ENCODE peak calls at places on chromosomes 16 and 17, in four cellular contexts. Y is H1, U is mesenchymal stem cell, I is H9. X is an unnamed sample.

GRCh38 chr17:21199856-21200255 is 14.1 kb downstream of the TMEM11 start:
- DNase-seq in Y (no peak), U (no peak), I (peak), X (no peak)

GRCh38 chr17:10327640-10328039 is 45.2 kb downstream of the MYH13 start:
- DNase-seq in Y (peak), U (peak), I (peak), X (peak)

GRCh38 chr17:6574689-6575595 is 18.6 kb upstream of the PITPNM3 start:
- DNase-seq in Y (no peak), U (peak), I (no peak), X (no peak)

GRCh38 chr16:3618782-3619166 is 7.4 kb upstream of the SLX4 start:
- DNase-seq in Y (no peak), U (peak), I (no peak), X (no peak)

GRCh38 chr16:57479422-57480126 is 6.7 kb downstream of the DOK4 start:
- DNase-seq in Y (peak), U (peak), I (peak), X (no peak)

GRCh38 chr16:49756971-49757743 is 98.8 kb downstream of the ZNF423 start:
- DNase-seq in Y (no peak), U (peak), I (no peak), X (no peak)

GRCh38 chr17:74647871-74648672 is 24.5 kb upstream of the CD300E start:
- DNase-seq in Y (no peak), U (no peak), I (no peak), X (no peak)

GRCh38 chr17:73768691-73769090 is 124.4 kb upstream of the SDK2 start:
- DNase-seq in Y (no peak), U (no peak), I (no peak), X (no peak)

GRCh38 chr17:62058611-62059010 is 6.5 kb downstream of the MED13 start:
- DNase-seq in Y (no peak), U (no peak), I (no peak), X (no peak)

GRCh38 chr17:60557805-60558204 is 31.8 kb upstream of the APPBP2 start:
- DNase-seq in Y (no peak), U (no peak), I (no peak), X (no peak)

GRCh38 chr17:2198917-2199316 is 104.7 kb downstream of the SMG6 start:
- DNase-seq in Y (no peak), U (no peak), I (no peak), X (no peak)

GRCh38 chr17:5821813-5822212 is 237.5 kb upstream of the NLRP1 start:
- DNase-seq in Y (no peak), U (peak), I (peak), X (no peak)

GRCh38 chr17:19377602-19378415 is 489 bp upstream of the MAPK7 start:
- DNase-seq in Y (peak), U (peak), I (peak), X (peak)

GRCh38 chr16:8595783-8596182 is 5.5 kb upstream of the TMEM114 start:
- DNase-seq in Y (no peak), U (no peak), I (no peak), X (no peak)

GRCh38 chr16:21339927-21340326 is 61.8 kb upstream of the CRYM start:
- DNase-seq in Y (no peak), U (no peak), I (no peak), X (no peak)

GRCh38 chr16:31179747-31180458 is at the start of gene FUS:
- DNase-seq in Y (no peak), U (peak), I (peak), X (peak)
- H2BK12ac ChIP-seq in Y (peak), U (peak), I (no peak), X (no peak)

GRCh38 chr17:79180358-79181005 is 105.9 kb downstream of the ENGASE start:
- DNase-seq in Y (no peak), U (no peak), I (no peak), X (no peak)
- H2BK15ac ChIP-seq in Y (no peak), U (no peak), I (no peak), X (no peak)

DNA sequence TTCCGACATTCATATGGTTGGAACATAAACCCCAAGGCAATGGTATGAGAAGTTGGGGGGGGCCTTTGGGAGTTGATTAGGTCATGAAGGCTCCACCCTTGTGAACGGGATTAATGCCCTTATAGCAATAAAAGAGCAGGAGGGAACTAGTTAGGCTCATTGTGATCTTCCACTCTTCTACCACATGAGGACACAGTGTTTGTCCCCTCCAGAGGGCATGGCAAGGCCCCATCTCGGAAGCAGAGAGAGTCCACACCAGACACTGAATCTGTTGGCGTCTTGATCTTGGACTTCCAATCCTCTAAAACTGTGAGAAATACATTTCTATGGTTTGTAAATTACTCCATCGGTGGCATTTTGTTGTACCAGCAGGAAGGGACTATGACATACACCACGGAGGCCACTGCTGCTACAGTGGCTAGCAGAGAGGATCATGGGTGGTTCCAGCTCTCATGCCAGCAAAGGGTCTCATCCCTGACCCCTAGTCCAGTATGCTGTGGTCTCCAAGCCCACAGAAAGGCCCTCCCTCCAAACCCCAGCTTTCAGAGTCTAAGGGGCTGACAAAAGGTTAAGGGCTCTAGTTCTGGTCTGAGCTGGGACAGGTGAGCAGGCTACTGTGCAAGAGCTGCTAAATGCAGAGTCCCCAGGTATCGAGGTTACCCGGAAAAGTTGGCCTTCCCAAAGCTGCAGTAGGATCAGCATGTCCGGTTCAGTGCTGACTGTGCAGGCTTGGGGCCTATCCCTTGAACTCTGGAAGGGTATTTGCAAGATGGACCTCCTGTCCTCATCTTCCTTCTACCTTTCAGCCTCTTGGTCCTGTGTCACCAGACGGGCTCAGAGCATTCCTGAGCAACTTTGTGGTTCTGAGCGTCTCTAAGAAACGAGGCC is 12.2 kb downstream of the CCR7 start:
- DNase-seq in Y (no peak), U (no peak), I (peak), X (no peak)
- H3K4ac ChIP-seq in Y (no peak), U (peak), I (no peak), X (no peak)

GRCh38 chr17:57652811-57653210 is 92.3 kb downstream of the CCDC182 start:
- DNase-seq in Y (no peak), U (no peak), I (no peak), X (no peak)
- H2BK12ac ChIP-seq in Y (no peak), U (no peak), I (no peak), X (no peak)

DNA sequence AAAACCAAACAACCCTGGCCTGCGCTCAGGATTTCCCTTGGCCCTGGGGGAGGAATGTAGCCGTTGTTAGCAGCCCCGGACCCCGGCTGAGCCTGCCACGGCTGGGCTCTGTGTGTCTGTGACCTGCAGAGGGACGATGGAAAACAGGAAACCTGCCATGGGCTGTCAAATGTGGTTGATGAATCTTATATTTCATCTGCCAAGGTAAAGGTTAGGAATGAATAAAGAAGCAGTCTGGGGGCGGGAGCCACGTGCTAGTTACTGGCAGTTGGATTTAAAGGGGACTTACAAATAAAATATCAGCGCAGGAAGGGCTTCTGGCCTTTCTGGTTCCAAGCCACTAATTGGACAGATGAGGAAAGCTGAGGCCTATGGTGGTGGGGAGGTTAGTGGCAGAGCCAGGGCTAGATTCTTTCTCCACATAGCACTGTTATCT is at the start of gene KRT23:
- DNase-seq in Y (no peak), U (no peak), I (peak), X (no peak)
- H2BK15ac ChIP-seq in Y (no peak), U (no peak), I (no peak), X (peak)

X was measured in neuronal stem cell.